ENCODE peak calls at places on chromosomes 16 and 17, in eight cellular contexts. D, U, R, J, A, H, B and E are unnamed samples.
A peak's percentile ranks its signal among the peaks of the same experiment; 100 is the strongest.

GRCh38 chr17:77036841-77037381 is 103.9 kb upstream of the SEC14L1 start:
- DNase-seq in D (no peak), U (no peak), R (peak; percentile 79), J (peak; percentile 62), A (peak; percentile 52), H (no peak), B (no peak), E (no peak)

GRCh38 chr16:10080031-10080772 is 102.0 kb downstream of the GRIN2A start:
- DNase-seq in D (peak; percentile 52), U (peak; percentile 73), R (no peak), J (peak; percentile 97), A (peak; percentile 49), H (peak; percentile 32), B (peak; percentile 17), E (no peak)

GRCh38 chr17:34299918-34300600 is 14.5 kb downstream of the CCL11 start:
- DNase-seq in D (no peak), U (peak; percentile 14), R (no peak), J (peak; percentile 89), A (no peak), H (peak; percentile 86), B (no peak), E (peak; percentile 1)

GRCh38 chr17:78933959-78934568 is 8.9 kb upstream of the TIMP2 start:
- DNase-seq in D (peak; percentile 46), U (peak; percentile 96), R (peak; percentile 96), J (peak; percentile 99), A (peak; percentile 80), H (peak; percentile 97), B (peak; percentile 97), E (peak; percentile 99)

GRCh38 chr16:49472598-49472997 is 99.0 kb downstream of the C16orf78 start:
- DNase-seq in D (no peak), U (no peak), R (no peak), J (no peak), A (no peak), H (no peak), B (no peak), E (peak; percentile 54)

GRCh38 chr17:40415390-40415789 is 2.3 kb downstream of the TOP2A start:
- DNase-seq in D (peak; percentile 36), U (peak; percentile 47), R (no peak), J (peak; percentile 31), A (no peak), H (peak; percentile 70), B (no peak), E (no peak)

GRCh38 chr16:16985707-16986106 is 485.1 kb downstream of the XYLT1 start:
- DNase-seq in D (no peak), U (no peak), R (no peak), J (no peak), A (no peak), H (no peak), B (no peak), E (no peak)

GRCh38 chr16:12260647-12261262 is 284.2 kb downstream of the SNX29 start:
- DNase-seq in D (peak; percentile 52), U (no peak), R (peak; percentile 61), J (no peak), A (no peak), H (no peak), B (no peak), E (no peak)

GRCh38 chr16:60729052-60729451 is 1307.2 kb downstream of the CDH8 start:
- DNase-seq in D (no peak), U (no peak), R (no peak), J (peak; percentile 71), A (no peak), H (no peak), B (no peak), E (no peak)

GRCh38 chr16:28504707-28505404 is 1.8 kb downstream of the IL27 start:
- DNase-seq in D (no peak), U (no peak), R (no peak), J (no peak), A (no peak), H (no peak), B (no peak), E (no peak)

DNA sequence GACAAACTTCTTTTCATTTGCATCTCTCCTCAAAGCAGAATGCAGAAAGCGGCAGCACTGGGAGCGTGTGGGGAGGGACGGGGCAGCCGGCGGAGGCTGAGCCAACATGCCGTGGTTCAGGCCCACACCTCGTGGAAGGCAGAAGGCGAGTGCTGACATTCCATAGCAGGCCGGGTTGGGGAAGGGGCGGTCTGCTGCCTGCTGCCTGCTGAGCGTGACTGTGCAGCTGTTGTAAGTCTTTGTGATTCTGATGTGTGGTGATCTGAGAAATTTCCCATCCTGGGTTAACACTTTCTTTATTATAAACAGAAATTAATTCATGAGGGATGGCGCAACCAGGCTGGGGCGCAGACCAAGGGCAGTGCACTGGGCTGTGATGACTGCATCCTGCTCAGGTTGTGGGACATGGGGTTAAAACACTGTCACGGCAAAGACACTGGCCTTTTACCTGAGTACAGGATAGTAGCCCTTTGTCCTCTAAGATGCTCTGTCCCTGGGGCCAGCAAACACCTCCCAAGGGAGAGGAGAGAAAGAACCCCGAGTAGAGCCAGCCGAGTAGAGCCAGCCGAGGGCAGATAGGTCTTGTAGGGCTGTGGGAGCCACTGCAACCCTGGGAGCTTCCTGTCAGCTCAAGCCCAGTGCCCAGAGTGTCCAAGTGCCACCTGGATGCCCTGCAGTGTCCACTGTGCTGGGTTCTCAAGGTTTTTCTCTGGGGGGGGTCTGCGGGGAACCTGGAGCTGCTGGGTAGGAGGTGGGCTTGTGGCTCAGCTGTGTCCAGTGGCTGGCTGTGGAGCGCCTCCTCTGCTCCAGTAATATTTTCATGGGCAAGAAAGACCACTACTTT is 8.8 kb upstream of the DNASE1 start:
- DNase-seq in D (peak; percentile 69), U (no peak), R (no peak), J (peak; percentile 64), A (peak; percentile 10), H (no peak), B (no peak), E (peak; percentile 41)
- H3K27ac ChIP-seq in D (peak overlapping the region; percentile 7), U (no peak overlapping the region), R (no peak overlapping the region), J (no peak overlapping the region), A (no peak overlapping the region), H (no peak overlapping the region), B (no peak overlapping the region), E (no peak overlapping the region)

GRCh38 chr17:8294361-8294760 is 839 bp downstream of the SLC25A35 start:
- DNase-seq in D (no peak), U (no peak), R (no peak), J (no peak), A (no peak), H (no peak), B (no peak), E (no peak)
- H3K4me3 ChIP-seq in D (peak overlapping the region; percentile 46), U (no peak overlapping the region), R (peak overlapping the region; percentile 66), J (no peak overlapping the region), A (peak overlapping the region; percentile 87), H (peak overlapping the region; percentile 79), B (peak overlapping the region; percentile 95), E (peak overlapping the region; percentile 78)

DNA sequence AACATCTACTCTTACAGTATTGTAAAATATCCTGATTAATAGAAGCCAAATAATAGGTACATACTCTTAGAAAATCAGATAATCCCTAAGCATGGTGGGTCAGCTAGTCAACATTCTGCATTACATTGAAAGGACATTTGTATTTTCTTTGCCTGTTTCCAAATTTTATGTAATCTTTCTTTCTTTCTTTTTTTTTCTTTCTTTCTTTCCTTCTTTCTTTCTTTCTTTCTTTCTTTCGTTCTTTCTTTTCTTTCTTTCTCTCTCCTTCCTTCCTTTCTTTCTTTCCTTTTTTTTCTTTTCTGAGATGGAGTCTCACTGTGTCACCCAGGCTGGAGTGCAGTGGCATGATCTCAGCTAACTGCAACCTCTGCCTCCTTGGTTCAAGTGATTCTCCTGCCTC is 18.9 kb downstream of the ITGB3 start:
- DNase-seq in D (no peak), U (no peak), R (no peak), J (no peak), A (no peak), H (no peak), B (no peak), E (no peak)
- H3K27ac ChIP-seq in D (no peak overlapping the region), U (no peak overlapping the region), R (no peak overlapping the region), J (no peak overlapping the region), A (no peak overlapping the region), H (no peak overlapping the region), B (peak overlapping the region; percentile 96), E (no peak overlapping the region)

DNA sequence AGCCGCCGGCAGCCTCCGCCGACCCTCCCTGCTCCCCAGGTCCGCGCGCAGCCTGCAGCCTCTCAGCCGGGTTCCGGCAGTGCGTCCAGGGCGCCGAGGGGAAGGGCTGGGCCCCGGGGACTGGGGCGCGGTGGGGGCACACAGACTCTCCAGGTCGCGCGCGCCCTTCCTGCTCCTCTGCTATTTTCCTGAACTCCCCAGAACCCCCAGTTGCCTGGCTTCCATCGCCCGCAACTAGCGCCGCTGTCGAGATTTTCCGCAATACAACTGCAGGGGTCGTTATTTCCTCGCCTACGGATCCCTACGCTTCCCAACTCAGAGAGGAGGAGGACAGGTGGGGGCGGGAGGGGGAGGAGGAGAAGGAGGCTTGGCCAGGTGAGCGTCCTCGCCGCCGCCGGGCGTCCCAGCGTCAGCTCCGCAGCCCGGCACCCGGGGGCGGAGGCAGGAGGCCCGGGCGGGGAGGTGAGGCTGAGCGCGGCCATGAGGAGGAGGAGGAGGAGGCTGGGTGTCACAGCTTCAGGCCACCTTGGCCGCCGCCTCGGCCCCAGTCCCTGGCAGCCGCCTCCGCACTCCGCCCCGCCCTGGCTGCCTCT is at the start of gene CA10:
- DNase-seq in D (peak; percentile 20), U (no peak), R (peak; percentile 87), J (no peak), A (no peak), H (no peak), B (no peak), E (no peak)
- H3K4me3 ChIP-seq in D (peak within 1 kb of the TSS; percentile 25), U (no peak within 1 kb of the TSS), R (peak within 1 kb of the TSS; percentile 58), J (no peak within 1 kb of the TSS), A (peak within 1 kb of the TSS; percentile 42), H (no peak within 1 kb of the TSS), B (no peak within 1 kb of the TSS), E (peak within 1 kb of the TSS; percentile 35)